ENCODE peak calls at places on chromosomes 12 and 14, in seven cellular contexts. N, O, D, C, F, T and I are unnamed samples.
A peak's percentile ranks its signal among the peaks of the same experiment; 100 is the strongest.

GRCh38 chr12:46921048-46921753 is 95.4 kb upstream of the SLC38A4 start:
- DNase-seq in N (no peak), O (no peak), D (no peak), C (peak; percentile 22), F (no peak), T (no peak), I (peak; percentile 40)

GRCh38 chr12:29346764-29347421 is 34.1 kb downstream of the ERGIC2 start:
- DNase-seq in N (no peak), O (peak; percentile 81), D (no peak), C (peak; percentile 16), F (no peak), T (no peak), I (peak; percentile 37)

GRCh38 chr14:59320771-59321170 is 132.3 kb downstream of the DAAM1 start:
- DNase-seq in N (no peak), O (no peak), D (no peak), C (peak; percentile 27), F (no peak), T (no peak), I (no peak)

GRCh38 chr12:14129601-14130178 is 148.3 kb upstream of the GRIN2B start:
- DNase-seq in N (no peak), O (no peak), D (no peak), C (no peak), F (no peak), T (no peak), I (no peak)

GRCh38 chr12:25557830-25558436 is 4.8 kb upstream of the LMNTD1 start:
- DNase-seq in N (peak; percentile 6), O (peak; percentile 8), D (no peak), C (peak; percentile 71), F (no peak), T (no peak), I (no peak)

GRCh38 chr12:41917827-41918445 is 226.7 kb downstream of the GXYLT1 start:
- DNase-seq in N (peak; percentile 5), O (no peak), D (no peak), C (peak; percentile 44), F (no peak), T (no peak), I (no peak)

GRCh38 chr12:64160718-64161060 is 61.4 kb downstream of the KICS2 start:
- DNase-seq in N (peak; percentile 58), O (no peak), D (no peak), C (peak; percentile 77), F (no peak), T (no peak), I (no peak)

GRCh38 chr12:51864701-51865469 is 16.4 kb upstream of the FIGNL2 start:
- DNase-seq in N (no peak), O (no peak), D (no peak), C (no peak), F (no peak), T (peak; percentile 54), I (no peak)

GRCh38 chr14:57461777-57462320 is 31.8 kb downstream of the CCDC198 start:
- DNase-seq in N (no peak), O (peak; percentile 39), D (no peak), C (peak; percentile 45), F (no peak), T (no peak), I (no peak)

GRCh38 chr14:61511558-61511924 is 183.8 kb upstream of the HIF1A start:
- DNase-seq in N (no peak), O (no peak), D (no peak), C (no peak), F (no peak), T (no peak), I (peak; percentile 73)

GRCh38 chr12:52023182-52023975 is 16.6 kb downstream of the TAMALIN start:
- DNase-seq in N (no peak), O (peak; percentile 74), D (peak; percentile 93), C (peak; percentile 70), F (peak; percentile 90), T (peak; percentile 96), I (no peak)

GRCh38 chr14:59305836-59306555 is 117.5 kb downstream of the DAAM1 start:
- DNase-seq in N (no peak), O (no peak), D (no peak), C (peak; percentile 70), F (no peak), T (no peak), I (peak; percentile 47)

GRCh38 chr14:20516921-20517320 is 11.6 kb downstream of the RNASE10 start:
- DNase-seq in N (peak; percentile 45), O (no peak), D (no peak), C (peak; percentile 67), F (no peak), T (no peak), I (no peak)

GRCh38 chr12:88272456-88272855 is 130.3 kb downstream of the TMTC3 start:
- DNase-seq in N (no peak), O (no peak), D (no peak), C (no peak), F (no peak), T (no peak), I (no peak)

GRCh38 chr14:61350427-61350826 is 29.0 kb downstream of the PRKCH start:
- DNase-seq in N (no peak), O (no peak), D (no peak), C (no peak), F (no peak), T (no peak), I (no peak)

GRCh38 chr12:122139941-122140340 is 34.1 kb downstream of the IL31 start:
- DNase-seq in N (no peak), O (peak; percentile 69), D (no peak), C (no peak), F (no peak), T (no peak), I (no peak)

GRCh38 chr12:18747960-18748359 is 10.0 kb downstream of the CAPZA3 start:
- DNase-seq in N (peak; percentile 70), O (no peak), D (no peak), C (peak; percentile 97), F (no peak), T (no peak), I (peak; percentile 92)

GRCh38 chr14:59398841-59399240 is 66.3 kb downstream of the GPR135 start:
- DNase-seq in N (no peak), O (no peak), D (no peak), C (peak; percentile 12), F (no peak), T (no peak), I (no peak)

GRCh38 chr14:67137744-67138371 is 51.4 kb upstream of the GARIN2 start:
- DNase-seq in N (no peak), O (no peak), D (no peak), C (peak; percentile 57), F (no peak), T (no peak), I (no peak)

GRCh38 chr12:12890815-12891645 is at the start of gene GPRC5A:
- DNase-seq in N (no peak), O (peak; percentile 96), D (peak; percentile 94), C (peak; percentile 96), F (peak; percentile 90), T (peak; percentile 96), I (no peak)

DNA sequence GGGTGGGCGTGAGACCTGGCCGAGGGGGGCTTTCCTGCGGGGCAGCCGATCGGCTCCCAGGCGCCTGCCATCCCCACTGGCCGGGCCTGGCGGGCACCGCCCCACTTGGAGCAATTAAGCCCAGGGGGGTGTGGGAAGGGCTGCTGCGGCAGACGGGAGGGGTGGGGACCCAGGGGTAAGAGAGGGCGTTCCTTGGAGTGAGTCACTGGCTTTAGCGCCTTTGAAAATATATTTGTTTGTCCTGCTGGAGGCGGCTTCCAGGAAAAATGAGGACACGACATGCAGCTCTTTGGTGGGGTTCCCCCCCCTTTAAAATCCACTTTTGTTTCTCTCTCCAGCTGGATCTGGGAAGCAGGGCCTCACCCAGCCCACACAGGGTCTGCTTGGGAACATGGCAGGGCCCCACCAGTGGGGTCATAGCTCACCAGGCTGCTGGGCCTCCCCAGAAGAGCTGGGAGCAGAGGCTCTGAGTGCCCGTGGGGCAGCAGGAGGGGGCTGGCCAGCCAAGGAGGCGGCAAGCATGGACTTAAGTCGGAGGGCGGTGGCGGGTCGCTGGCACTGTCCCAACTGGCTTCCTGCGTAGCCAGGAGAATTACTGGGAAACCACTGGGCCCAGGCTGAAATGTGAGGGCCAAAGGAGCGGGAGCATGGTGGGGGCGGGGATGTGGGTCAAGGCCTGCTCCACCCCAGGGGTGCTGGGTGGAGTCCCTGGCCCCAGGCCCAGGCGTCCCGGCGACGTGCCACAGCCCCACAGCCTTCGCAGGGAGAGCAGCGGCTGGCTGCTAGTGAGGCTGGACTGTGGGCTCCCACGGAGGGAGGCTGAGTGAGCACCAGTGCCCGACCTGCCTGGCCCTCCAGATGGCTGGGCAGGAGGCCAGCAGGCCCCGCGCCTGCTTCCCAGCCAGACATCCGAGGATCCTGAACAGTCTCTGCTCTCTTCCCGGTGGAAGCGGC is 128.0 kb downstream of the RFLNA start:
- DNase-seq in N (peak; percentile 91), O (peak; percentile 90), D (peak; percentile 93), C (peak; percentile 87), F (peak; percentile 90), T (peak; percentile 97), I (peak; percentile 26)
- H3K4me3 ChIP-seq in N (no peak overlapping the region), O (peak overlapping the region; percentile 15), D (no peak overlapping the region), C (no peak overlapping the region), F (peak overlapping the region; percentile 10), T (no peak overlapping the region), I (peak overlapping the region; percentile 12)

DNA sequence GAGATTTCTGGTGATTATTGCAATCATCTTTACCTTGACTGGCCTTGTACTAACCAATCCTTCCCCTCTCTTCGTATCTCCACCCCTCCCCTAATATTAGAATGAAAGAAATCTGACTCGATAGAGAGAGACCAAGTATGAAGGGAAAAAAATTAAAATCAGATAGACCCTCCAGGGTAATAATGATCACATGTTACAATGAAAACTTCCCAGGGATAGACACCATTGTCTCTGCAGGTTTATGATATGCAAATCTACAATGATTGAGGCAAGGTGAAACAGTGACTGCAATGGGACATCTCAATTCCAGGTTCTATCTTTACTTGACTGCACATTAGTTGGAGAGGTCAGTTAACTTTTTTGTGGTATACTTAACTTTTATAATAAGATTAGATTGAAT is 1.5 kb upstream of the NFKBIA start:
- DNase-seq in N (no peak), O (no peak), D (no peak), C (no peak), F (no peak), T (no peak), I (no peak)
- H3K4me3 ChIP-seq in N (peak overlapping the region; percentile 72), O (no peak overlapping the region), D (no peak overlapping the region), C (no peak overlapping the region), F (no peak overlapping the region), T (no peak overlapping the region), I (no peak overlapping the region)

GRCh38 chr14:72609205-72609916 is 284.5 kb downstream of the DPF3 start:
- DNase-seq in N (no peak), O (no peak), D (no peak), C (no peak), F (no peak), T (no peak), I (no peak)

GRCh38 chr14:72610096-72610830 is 283.6 kb downstream of the DPF3 start:
- DNase-seq in N (no peak), O (no peak), D (no peak), C (no peak), F (no peak), T (no peak), I (no peak)

GRCh38 chr14:72607386-72608125 is 286.3 kb downstream of the DPF3 start:
- DNase-seq in N (no peak), O (no peak), D (no peak), C (peak; percentile 35), F (no peak), T (no peak), I (no peak)

GRCh38 chr14:72606879-72607278 is 287.0 kb downstream of the DPF3 start:
- DNase-seq in N (no peak), O (no peak), D (no peak), C (no peak), F (no peak), T (no peak), I (no peak)

GRCh38 chr14:72608391-72609204 is 285.3 kb downstream of the DPF3 start:
- DNase-seq in N (peak; percentile 83), O (no peak), D (no peak), C (peak; percentile 91), F (no peak), T (no peak), I (peak; percentile 64)
- H3K4me3 ChIP-seq in N (no peak overlapping the region), O (no peak overlapping the region), D (no peak overlapping the region), C (no peak overlapping the region), F (no peak overlapping the region), T (no peak overlapping the region), I (no peak overlapping the region)

GRCh38 chr12:117583677-117584076 is 222.3 kb upstream of the NOS1 start:
- DNase-seq in N (no peak), O (no peak), D (no peak), C (no peak), F (no peak), T (no peak), I (no peak)
- H3K4me3 ChIP-seq in N (no peak overlapping the region), O (no peak overlapping the region), D (no peak overlapping the region), C (no peak overlapping the region), F (no peak overlapping the region), T (no peak overlapping the region), I (no peak overlapping the region)